ENCODE peak calls at places on chromosomes 5 and 9, in eight cellular contexts. L is neuronal stem cell, B is hepatocyte, C is GM12878, Q is HCT116, G is mesenchymal stem cell, A is neural progenitor cell, R is GM23248. N is an unnamed sample. For H3K9me3, the result is how much of the 10 kb centered on the place peaks cover.

GRCh38 chr5:177600458-177601018 is 606 bp downstream of the B4GALT7 start:
- DNase-seq in L (no peak), B (no peak), C (no peak), Q (no peak), G (peak), A (no peak), R (peak), N (peak)

GRCh38 chr5:19285286-19285685 is 702.7 kb downstream of the CDH18 start:
- DNase-seq in L (no peak), B (no peak), C (no peak), Q (no peak), G (no peak), A (no peak), R (no peak), N (no peak)

GRCh38 chr5:137415231-137415681 is 83.9 kb downstream of the SPOCK1 start:
- DNase-seq in L (no peak), B (no peak), C (no peak), Q (no peak), G (no peak), A (no peak), R (peak), N (no peak)

GRCh38 chr5:80408475-80408875 is 611 bp downstream of the ZFYVE16 start:
- DNase-seq in L (no peak), B (peak), C (no peak), Q (no peak), G (peak), A (no peak), R (peak), N (peak)

GRCh38 chr5:1447772-1448361 is 2.6 kb upstream of the SLC6A3 start:
- DNase-seq in L (no peak), B (no peak), C (no peak), Q (no peak), G (no peak), A (no peak), R (no peak), N (no peak)

GRCh38 chr5:96963267-96963666 is 27.4 kb downstream of the LNPEP start:
- DNase-seq in L (no peak), B (peak), C (peak), Q (no peak), G (peak), A (no peak), R (peak), N (no peak)

GRCh38 chr9:35594471-35594870 is 10.6 kb upstream of the TESK1 start:
- DNase-seq in L (no peak), B (no peak), C (no peak), Q (no peak), G (no peak), A (no peak), R (no peak), N (peak)

GRCh38 chr5:50666261-50667078 is at the start of gene PARP8:
- DNase-seq in L (peak), B (peak), C (no peak), Q (no peak), G (peak), A (peak), R (peak), N (peak)

GRCh38 chr9:95053611-95054440 is 263.7 kb downstream of the FANCC start:
- DNase-seq in L (no peak), B (no peak), C (no peak), Q (no peak), G (peak), A (no peak), R (peak), N (no peak)

GRCh38 chr9:106675780-106676179 is 187.2 kb upstream of the ZNF462 start:
- DNase-seq in L (no peak), B (no peak), C (no peak), Q (no peak), G (no peak), A (no peak), R (no peak), N (no peak)

GRCh38 chr5:163631846-163632245 is 126.4 kb downstream of the MAT2B start:
- DNase-seq in L (no peak), B (no peak), C (no peak), Q (no peak), G (no peak), A (no peak), R (no peak), N (no peak)

GRCh38 chr9:132020272-132020671 is 59.4 kb downstream of the MED27 start:
- DNase-seq in L (no peak), B (peak), C (no peak), Q (no peak), G (no peak), A (no peak), R (no peak), N (no peak)

GRCh38 chr5:80195837-80196400 is 59.9 kb downstream of the SERINC5 start:
- DNase-seq in L (no peak), B (no peak), C (no peak), Q (no peak), G (no peak), A (no peak), R (no peak), N (no peak)

DNA sequence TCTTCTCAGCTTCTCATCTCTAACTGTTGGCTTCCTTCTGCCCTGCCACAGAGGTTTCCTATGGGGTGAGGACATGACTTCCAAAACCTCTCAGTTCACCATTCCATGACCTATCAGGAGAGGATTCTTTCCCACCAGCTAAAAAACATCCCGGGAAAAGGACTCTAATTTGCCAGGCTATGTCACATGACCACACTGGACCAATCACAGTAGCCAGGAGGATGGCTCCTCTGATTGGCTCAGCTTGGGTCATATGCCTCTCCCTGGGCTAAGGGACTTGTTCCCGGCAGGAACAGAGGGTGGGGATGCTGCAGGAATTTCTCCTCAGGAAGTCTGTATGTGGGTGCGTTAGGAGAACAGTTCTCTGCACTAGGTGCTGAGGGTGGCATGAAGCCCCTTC is 40.3 kb upstream of the XPA start:
- DNase-seq in L (no peak), B (no peak), C (no peak), Q (peak), G (no peak), A (peak), R (peak), N (no peak)
- H2AFZ ChIP-seq in L (peak), B (no peak), C (no peak), Q (peak), G (no peak), A (peak), R (no peak), N (peak)

DNA sequence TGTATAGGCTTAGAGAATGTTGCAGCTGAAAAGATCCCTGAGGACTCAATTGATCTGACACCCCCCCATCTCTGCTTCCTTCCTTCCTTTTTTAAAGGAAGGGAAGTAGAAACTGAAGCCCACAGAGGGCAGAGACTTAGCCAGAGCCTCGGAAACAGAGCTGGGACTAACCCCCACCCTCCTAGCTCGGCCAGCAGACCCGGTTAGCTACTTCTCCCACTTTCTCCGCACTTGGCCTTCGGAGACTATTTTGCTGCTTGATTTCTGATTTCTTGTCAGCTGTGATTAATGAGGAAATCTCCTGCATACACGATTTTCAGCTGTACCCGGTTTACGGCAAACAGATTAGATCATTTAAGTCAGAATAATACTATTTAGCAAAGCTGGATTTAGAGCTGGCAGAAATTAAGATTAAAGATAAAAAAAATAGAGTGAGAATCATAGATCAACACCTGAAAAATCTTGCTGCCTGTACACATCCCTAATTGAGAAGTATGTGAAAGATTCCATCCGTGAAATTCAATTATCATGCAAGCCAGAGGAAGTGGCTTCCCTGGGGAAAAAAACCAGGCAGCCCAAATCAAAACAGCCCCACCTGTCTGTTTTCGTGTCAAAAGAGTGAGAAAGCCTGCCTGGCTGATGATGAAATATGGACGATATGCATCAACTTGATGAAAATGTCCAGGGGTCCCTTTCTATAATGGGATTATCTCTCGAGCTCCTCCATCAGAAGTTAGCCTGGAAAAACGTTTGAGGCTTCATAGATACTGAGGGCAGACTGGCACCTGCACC is 159.5 kb upstream of the SHB start:
- DNase-seq in L (no peak), B (peak), C (no peak), Q (no peak), G (no peak), A (no peak), R (no peak), N (no peak)
- H3K4me2 ChIP-seq in L (no peak), B (no peak), C (no peak), Q (no peak), G (no peak), A (peak), R (no peak), N (no peak)

DNA sequence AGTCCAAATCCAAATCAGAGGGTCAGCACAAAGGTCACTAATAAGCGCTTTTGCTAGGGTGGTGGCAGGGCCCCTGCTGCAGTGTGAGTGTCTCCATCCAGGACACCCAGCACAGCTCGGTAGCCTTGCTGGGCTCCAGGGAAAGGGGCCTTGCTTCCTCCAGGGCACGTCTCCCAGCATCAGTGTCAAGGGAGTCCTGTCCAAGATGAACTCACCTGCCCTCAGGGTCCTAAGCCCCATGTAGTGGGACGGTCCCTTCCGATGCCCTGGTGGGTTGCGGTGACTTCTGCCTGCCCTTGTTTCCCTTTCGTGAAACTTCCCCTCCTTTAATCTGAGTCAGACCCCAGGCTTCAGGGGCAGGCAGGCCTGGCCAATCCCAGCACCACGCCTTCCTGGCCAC is 101.7 kb downstream of the ZNF354C start:
- DNase-seq in L (no peak), B (no peak), C (no peak), Q (no peak), G (no peak), A (no peak), R (no peak), N (no peak)
- H3K9me3 ChIP-seq in L (under half), B (under half), C (under half), Q (under half), G (under half), A (under half), R (under half), N (under half)

DNA sequence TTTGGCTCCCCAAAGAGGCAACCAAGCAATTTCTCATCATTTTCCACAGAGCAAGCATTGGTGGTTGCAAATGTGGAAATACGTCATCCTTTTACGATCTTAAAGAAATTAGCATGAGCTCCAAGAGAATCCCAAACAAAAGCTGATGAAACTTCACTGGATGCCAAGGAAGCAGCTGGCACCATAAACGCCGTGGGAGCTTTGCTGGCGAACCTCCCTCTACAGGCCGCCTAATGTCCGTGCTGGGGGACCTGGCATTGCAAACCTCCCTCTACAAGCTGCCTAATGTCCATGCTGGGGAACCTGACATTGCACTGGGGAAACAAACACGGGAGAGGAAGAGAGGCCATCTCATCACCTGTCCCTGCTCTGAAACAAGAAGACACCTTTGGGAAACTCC is 432.3 kb downstream of the ACTL7B start:
- DNase-seq in L (no peak), B (no peak), C (no peak), Q (no peak), G (no peak), A (no peak), R (no peak), N (no peak)
- H2AFZ ChIP-seq in L (no peak), B (no peak), C (no peak), Q (no peak), G (no peak), A (peak), R (peak), N (no peak)

GRCh38 chr5:77844408-77845272 is 68.5 kb upstream of the TBCA start:
- DNase-seq in L (no peak), B (no peak), C (no peak), Q (no peak), G (peak), A (peak), R (peak), N (no peak)
- H3K4me2 ChIP-seq in L (peak), B (peak), C (peak), Q (no peak), G (peak), A (peak), R (peak), N (no peak)